ENCODE peak calls at places on chromosomes 12 and 14, in seven cellular contexts. Q, L, S, B, X, V and T are unnamed samples. For H3K4me1 and H3K36me3, the result is how much of the 10 kb centered on the place peaks cover.

GRCh38 chr12:25812295-25812694 is 146.2 kb upstream of the RASSF8 start:
- DNase-seq in S (no peak), Q (no peak), X (no peak), V (no peak), B (no peak), L (no peak), T (no peak)

GRCh38 chr14:71418591-71419245 is 511.5 kb downstream of the PCNX1 start:
- DNase-seq in B (no peak), S (no peak), Q (no peak), V (no peak), X (no peak), L (no peak), T (no peak)

GRCh38 chr14:72699852-72700257 is 194.0 kb downstream of the DPF3 start:
- DNase-seq in X (peak), S (no peak), V (no peak), B (no peak), Q (no peak), L (no peak), T (no peak)

GRCh38 chr14:50083467-50084337 is 32.7 kb downstream of the VCPKMT start:
- DNase-seq in B (no peak), L (no peak), V (no peak), Q (peak), S (no peak), X (no peak), T (no peak)

GRCh38 chr14:90281766-90282165 is 25.4 kb downstream of the PSMC1 start:
- DNase-seq in B (no peak), X (no peak), S (no peak), L (no peak), V (no peak), Q (no peak), T (no peak)

GRCh38 chr12:110680032-110680431 is 8.9 kb downstream of the HVCN1 start:
- DNase-seq in B (peak), Q (no peak), V (no peak), S (no peak), L (no peak), X (no peak), T (no peak)

GRCh38 chr12:1470051-1470450 is 124.3 kb downstream of the FBXL14 start:
- DNase-seq in B (peak), Q (no peak), V (no peak), X (no peak), L (no peak), S (no peak), T (no peak)

GRCh38 chr14:49249022-49249421 is 337.2 kb downstream of the RPS29 start:
- DNase-seq in V (no peak), S (no peak), Q (no peak), X (no peak), B (no peak), L (no peak), T (no peak)

GRCh38 chr12:111453071-111453989 is 47.6 kb downstream of the SH2B3 start:
- DNase-seq in S (peak), V (no peak), X (no peak), B (no peak), Q (peak), L (peak), T (no peak)

GRCh38 chr14:33916663-33917565 is 34.0 kb downstream of the EGLN3 start:
- DNase-seq in X (no peak), B (no peak), V (no peak), L (no peak), S (no peak), Q (no peak), T (no peak)
- H3K4me1 ChIP-seq in X (under half), B (under half), V (under half), L (under half), S (under half), Q (under half), T (under half)

DNA sequence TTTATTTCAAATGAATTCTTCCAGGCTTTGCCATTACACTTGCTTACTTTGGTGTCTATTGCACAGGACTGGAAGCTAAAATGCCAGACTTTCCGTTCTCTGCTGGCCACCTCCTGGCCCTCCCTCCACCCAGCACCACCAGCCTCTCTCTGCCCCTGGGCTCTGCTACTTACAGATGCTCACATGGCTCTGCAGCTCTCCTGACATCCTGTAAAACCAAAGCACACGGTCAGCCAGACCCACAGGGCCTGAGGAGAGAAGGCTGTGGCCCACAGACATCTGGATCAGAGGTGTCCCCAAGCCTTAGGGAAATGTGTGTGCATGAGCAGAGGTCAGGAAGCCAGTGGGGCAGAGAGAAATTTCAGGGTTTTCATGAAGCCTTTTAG is 11.6 kb upstream of the KRT1 start:
- DNase-seq in L (no peak), V (no peak), X (no peak), B (no peak), Q (no peak), S (no peak), T (no peak)
- H3K36me3 ChIP-seq in L (under half), V (under half), X (under half), B (under half), Q (under half), S (under half), T (under half)

DNA sequence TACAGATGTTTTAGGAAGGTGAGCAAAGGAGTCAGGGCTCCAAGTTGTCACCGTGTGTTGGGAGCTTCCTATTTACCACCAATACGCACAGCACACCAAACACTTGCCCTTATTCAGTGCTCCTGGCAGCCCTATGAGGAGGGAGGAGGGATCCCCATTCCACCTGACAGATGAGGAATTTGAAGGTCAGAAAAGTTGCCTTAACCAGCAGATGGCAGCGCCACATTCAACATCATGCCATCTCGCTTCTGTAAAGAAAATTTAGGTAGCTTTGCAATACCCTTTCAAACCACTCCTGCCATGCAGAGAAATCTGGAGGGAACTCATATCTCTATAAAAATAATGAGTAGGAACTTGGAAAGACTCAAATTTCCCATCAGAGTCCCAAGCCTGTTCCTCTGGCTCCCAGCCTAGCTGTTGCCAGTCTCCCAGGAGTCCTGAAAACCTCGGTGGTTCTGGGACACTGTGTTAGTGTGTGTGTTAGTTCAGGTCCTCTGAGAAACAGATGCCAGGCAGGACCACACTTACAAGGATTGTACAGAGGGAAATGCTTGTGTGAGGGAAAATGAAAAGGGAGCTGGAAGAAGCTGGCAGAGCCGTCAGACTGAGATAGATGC is 410.5 kb downstream of the MED13L start:
- DNase-seq in Q (no peak), L (no peak), B (no peak), V (no peak), X (no peak), S (peak), T (peak)
- TF ChIP-seq CTCF in Q (no peak), L (no peak), B (no peak), V (peak), X (no peak), S (peak), T (no peak)

DNA sequence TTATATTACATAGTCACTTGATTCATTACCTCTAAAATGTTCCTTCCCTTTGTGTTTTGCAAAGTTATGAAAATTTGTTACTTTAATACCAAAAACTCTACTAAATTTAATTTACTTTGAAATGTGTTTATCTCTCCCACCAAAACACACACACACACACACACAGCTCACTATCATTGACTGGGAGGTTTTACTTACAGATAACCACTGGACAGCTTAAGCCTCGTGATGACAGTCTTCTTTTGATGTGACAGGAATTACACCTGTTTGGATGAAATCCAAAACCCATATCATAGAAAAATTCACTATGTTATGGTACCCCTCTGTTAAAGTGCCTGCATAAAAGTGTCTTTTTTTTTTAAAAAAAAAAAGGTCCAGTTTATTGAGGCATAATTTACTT is 15.6 kb downstream of the BBS10 start:
- DNase-seq in Q (no peak), X (no peak), V (no peak), B (no peak), S (no peak), L (no peak), T (no peak)
- H3K4me1 ChIP-seq in Q (under half), X (under half), V (under half), B (under half), S (under half), L (under half), T (under half)

GRCh38 chr14:101055106-101055662 is 151.7 kb upstream of the RTL1 start:
- DNase-seq in S (no peak), X (no peak), Q (no peak), B (no peak), L (no peak), V (no peak), T (no peak)
- H3K36me3 ChIP-seq in S (under half), X (under half), Q (under half), B (under half), L (half or more), V (under half), T (under half)

DNA sequence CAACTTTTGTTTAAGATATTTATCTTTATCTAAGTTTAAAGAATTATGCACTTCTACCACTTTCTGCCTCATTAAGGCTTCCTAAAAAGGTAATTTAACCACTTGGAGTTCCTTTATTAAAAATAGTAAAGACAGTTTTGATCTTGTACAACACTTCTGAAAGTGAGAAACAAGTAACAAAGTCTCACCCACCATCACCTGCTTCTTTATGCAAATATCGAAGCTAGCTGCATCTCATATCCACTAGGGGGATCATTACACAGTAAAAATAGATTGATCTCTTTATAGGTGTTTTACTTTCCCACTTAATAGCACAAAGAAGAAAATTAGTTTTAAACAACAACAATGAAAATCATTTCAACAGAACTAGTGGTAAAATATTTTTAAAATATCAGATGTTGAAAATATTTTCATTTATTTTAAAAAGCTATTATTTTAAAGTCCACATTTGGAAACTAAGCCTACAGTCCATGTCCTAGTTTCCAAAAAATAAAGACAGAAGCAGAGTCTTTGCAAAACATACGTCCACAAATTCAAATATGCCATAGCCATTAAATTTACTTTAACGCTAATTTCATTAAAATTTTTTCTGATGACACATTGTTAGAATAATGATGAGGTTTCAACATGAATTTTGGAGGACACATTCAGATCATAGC is 160.0 kb upstream of the SOX5 start:
- DNase-seq in X (no peak), L (no peak), B (peak), Q (no peak), V (no peak), S (peak), T (peak)
- TF ChIP-seq CTCF in X (peak), L (peak), B (peak), Q (peak), V (peak), S (peak), T (peak)

GRCh38 chr14:73784065-73784987 is 67.3 kb upstream of the PTGR2 start:
- DNase-seq in Q (no peak), X (no peak), B (peak), L (no peak), V (no peak), S (peak), T (no peak)
- H3K4me1 ChIP-seq in Q (half or more), X (half or more), B (under half), L (under half), V (under half), S (under half), T (half or more)

GRCh38 chr14:77557391-77557790 is 58.8 kb upstream of the ISM2 start:
- DNase-seq in V (no peak), L (no peak), B (no peak), Q (no peak), S (no peak), X (no peak), T (no peak)

GRCh38 chr14:77554816-77555599 is 56.4 kb upstream of the ISM2 start:
- DNase-seq in Q (peak), X (no peak), V (no peak), L (no peak), S (no peak), B (no peak), T (no peak)

GRCh38 chr14:77559381-77559780 is 57.1 kb downstream of the SPTLC2 start:
- DNase-seq in V (no peak), Q (no peak), L (no peak), X (no peak), B (no peak), S (no peak), T (no peak)

GRCh38 chr14:77554207-77554606 is 55.6 kb upstream of the ISM2 start:
- DNase-seq in Q (no peak), L (no peak), V (no peak), S (no peak), B (no peak), X (no peak), T (no peak)

GRCh38 chr14:77556946-77557345 is 58.3 kb upstream of the ISM2 start:
- DNase-seq in L (no peak), Q (no peak), S (no peak), B (no peak), V (no peak), X (no peak), T (no peak)
- H3K36me3 ChIP-seq in L (under half), Q (under half), S (under half), B (under half), V (under half), X (half or more), T (under half)

GRCh38 chr12:123390415-123391093 is 6.6 kb downstream of the KMT5A start:
- DNase-seq in V (no peak), Q (no peak), X (no peak), L (no peak), B (no peak), S (no peak), T (no peak)
- TF ChIP-seq CTCF in V (no peak), Q (no peak), X (no peak), L (no peak), B (no peak), S (no peak), T (no peak)